ENCODE peak calls at places on chromosome 11, in four cellular contexts. X is upper lobe of left lung, G is adrenal gland, S is body of pancreas. W is an unnamed sample.

GRCh38 chr11:17531818-17532131 is 12.4 kb downstream of the USH1C start:
- DNase-seq in S (no peak), X (no peak), G (no peak), W (no peak)

GRCh38 chr11:22521226-22521625 is 104.4 kb downstream of the FANCF start:
- DNase-seq in G (no peak), S (no peak), X (no peak), W (peak)

GRCh38 chr11:23632293-23632692 is 772.0 kb upstream of the CCDC179 start:
- DNase-seq in G (no peak), X (no peak), S (no peak), W (no peak)

GRCh38 chr11:8045839-8046238 is 35.2 kb upstream of the TUB start:
- DNase-seq in X (no peak), G (no peak), S (no peak), W (no peak)

GRCh38 chr11:100930185-100930778 is 199.3 kb downstream of the PGR start:
- DNase-seq in S (no peak), X (no peak), G (no peak), W (peak)

GRCh38 chr11:8290122-8290810 is 26.6 kb upstream of the LMO1 start:
- DNase-seq in G (no peak), X (no peak), S (peak), W (no peak)

GRCh38 chr11:88618716-88619462 is 281.4 kb upstream of the CTSC start:
- DNase-seq in X (no peak), G (no peak), S (no peak), W (no peak)

GRCh38 chr11:1491379-1491778 is 4.8 kb upstream of the MOB2 start:
- DNase-seq in S (no peak), X (no peak), G (no peak), W (no peak)

GRCh38 chr11:15197696-15198095 is 83.0 kb downstream of the INSC start:
- DNase-seq in S (no peak), G (no peak), X (no peak), W (no peak)

GRCh38 chr11:128582496-128583366 is 4.6 kb downstream of the ETS1 start:
- DNase-seq in X (peak), S (no peak), G (no peak), W (peak)

GRCh38 chr11:36265793-36266628 is 23.2 kb downstream of the COMMD9 start:
- DNase-seq in X (peak), S (peak), G (peak), W (peak)

GRCh38 chr11:35997908-35998307 is 54.0 kb downstream of the LDLRAD3 start:
- DNase-seq in S (no peak), X (no peak), G (no peak), W (no peak)

GRCh38 chr11:28673687-28674431 is 565.7 kb downstream of the METTL15 start:
- DNase-seq in X (no peak), S (no peak), G (no peak), W (no peak)

GRCh38 chr11:65211293-65212105 is 29.8 kb downstream of the CAPN1 start:
- DNase-seq in S (no peak), G (no peak), X (no peak), W (no peak)

GRCh38 chr11:124760205-124760652 is 1.9 kb downstream of the ESAM start:
- DNase-seq in G (no peak), S (no peak), X (no peak), W (no peak)
- TF ChIP-seq POLR2A in G (no peak), S (no peak), X (no peak), W (no peak)

DNA sequence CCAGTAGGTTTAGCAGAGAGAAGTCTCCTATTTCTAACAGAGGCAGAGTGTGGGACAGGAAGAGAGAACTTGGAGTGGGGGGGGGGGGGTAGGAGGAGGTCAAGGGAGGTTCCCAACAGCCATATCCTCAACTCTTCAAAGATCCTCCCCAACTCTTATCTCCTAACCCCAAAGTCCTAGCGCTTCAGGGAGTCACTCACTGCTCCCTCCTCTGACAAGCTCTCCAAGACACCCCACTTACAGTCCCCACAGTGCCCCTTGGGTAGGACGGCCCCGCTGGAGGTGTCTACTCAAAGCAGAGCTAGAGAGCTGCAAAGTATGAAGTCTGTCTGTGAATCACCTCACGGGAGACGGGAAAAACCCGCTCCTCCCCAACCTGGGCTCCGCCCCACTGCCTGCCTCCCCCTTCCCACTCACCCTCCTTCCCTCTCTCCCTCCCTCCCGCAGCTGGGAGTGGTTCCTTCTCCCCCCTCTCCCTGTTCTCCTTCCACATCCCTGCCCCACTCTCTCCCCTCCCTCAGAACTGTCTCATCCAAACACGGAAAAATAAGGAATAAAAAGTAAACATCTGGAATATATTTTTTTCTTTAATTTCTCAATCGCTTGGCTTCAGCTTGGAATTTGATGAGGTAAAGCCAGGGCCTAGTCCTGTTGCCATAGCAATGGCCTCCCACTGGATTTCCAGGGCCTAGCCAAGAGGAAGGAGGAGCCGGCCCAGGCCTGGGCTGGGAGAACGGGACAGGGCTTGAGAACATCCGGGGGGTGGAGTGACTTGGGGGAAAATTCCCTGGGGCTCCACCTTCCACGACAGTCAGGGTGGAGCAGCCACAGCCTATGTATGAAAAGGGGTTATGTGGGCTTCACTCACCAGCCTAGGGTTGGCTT is 2.5 kb downstream of the TNKS1BP1 start:
- DNase-seq in G (peak), X (peak), S (peak), W (peak)
- TF ChIP-seq POLR2A in G (no peak), X (peak), S (peak), W (no peak)

DNA sequence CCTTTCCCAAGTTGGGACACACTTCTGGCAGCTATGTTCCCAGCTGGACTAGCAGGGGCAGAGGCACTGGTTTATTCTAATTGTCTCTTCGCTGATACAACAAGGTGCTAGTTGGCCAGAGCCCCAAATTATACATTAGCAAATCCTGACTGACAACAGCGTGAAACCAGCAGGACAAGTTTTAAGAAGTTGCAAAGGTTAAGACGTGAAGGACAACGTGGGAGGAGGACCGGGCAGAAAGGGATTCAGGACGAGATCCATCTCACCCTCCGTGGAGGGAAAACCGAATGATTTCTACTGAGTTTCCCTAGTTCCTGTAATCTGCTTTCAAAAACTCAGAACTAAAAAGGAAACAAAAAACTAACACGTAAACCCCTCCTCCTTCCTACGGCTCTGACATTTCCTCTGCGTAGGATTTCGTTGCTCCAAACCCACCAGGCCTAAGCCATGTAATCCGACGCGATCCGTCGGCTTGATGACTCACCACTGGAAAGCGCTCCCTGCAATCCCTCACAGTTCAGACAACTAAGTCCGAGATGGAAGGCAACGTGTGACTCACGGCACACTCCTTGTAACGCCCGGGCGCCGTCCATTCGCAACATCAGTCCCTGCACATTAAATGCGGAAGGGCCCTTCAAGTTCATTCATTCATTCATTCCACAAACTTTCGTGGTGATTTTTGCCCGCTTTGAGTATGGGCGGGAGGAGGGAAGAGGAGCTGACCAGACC is 703 bp downstream of the POGLUT3 start:
- DNase-seq in S (peak), X (peak), G (peak), W (peak)
- TF ChIP-seq POLR2A in S (peak), X (peak), G (peak), W (peak)

GRCh38 chr11:10415817-10416392 is 39.2 kb upstream of the AMPD3 start:
- DNase-seq in G (no peak), S (no peak), X (no peak), W (peak)
- TF ChIP-seq POLR2A in G (no peak), S (no peak), X (no peak), W (no peak)

GRCh38 chr11:134223836-134224709 is at the start of the genes NCAPD3 and VPS26B:
- DNase-seq in S (peak), X (peak), G (peak), W (peak)
- TF ChIP-seq POLR2A in S (peak), X (peak), G (peak), W (peak)

DNA sequence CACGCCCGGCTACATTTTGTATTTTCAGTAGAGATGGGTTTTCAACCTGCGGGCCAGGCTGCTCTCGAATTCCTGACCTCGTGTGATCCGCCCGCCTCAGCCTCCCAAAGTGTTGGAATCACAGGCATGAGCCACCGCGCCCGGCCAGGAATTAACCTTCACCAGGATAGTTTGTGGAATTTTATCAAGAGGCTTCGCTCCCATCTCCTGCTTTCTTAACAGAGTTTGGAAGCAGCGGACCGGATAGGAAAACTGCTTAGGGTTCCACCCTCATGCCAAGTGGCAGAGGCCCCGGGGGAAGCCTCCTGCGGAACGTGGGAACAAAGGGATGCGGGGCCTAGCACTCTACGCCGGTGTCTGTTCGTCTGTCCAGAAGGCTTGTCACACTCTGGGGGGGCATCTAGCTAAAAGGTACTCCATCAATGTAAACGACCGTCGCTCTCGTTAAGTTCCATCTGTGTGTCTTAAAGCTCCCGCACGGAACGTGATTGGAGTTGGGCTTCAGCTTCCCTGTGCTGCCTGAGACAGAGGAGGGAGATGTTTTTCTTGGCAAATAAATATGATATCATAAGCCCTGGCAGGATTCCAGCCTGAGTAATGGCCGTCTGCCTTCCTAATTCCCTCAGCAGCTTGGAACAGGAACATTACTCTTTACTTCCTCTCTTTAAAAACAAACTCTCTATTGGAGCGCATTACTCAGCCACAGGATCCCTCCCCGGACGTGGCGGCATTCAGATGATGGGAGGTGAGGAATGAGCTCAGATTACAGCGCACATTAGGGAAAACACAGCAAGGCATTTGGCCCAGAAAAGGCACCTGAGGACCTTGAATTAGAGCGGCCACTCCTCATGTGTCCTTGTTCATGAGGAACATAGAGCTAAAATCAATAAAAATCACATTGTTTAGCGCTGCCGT is 230.2 kb downstream of the ST3GAL4 start:
- DNase-seq in G (peak), S (peak), X (peak), W (no peak)
- TF ChIP-seq POLR2A in G (no peak), S (peak), X (no peak), W (no peak)

W was measured in NB4.